ENCODE peak calls at places on chromosomes 13 and 19, in seven cellular contexts. O is WERI-Rb-1, P is lower lobe of right lung, U is endodermal cell, L is body of pancreas, D is neural progenitor cell, S is A549. G is an unnamed sample.

GRCh38 chr13:93249259-93249917 is 22.8 kb downstream of the GPC6 start:
- DNase-seq in O (no peak), P (no peak), U (no peak), L (no peak), D (no peak), S (no peak), G (no peak)

GRCh38 chr13:82480415-82480814 is 1401.9 kb downstream of the SLITRK1 start:
- DNase-seq in O (no peak), P (no peak), U (no peak), L (no peak), D (peak), S (no peak), G (no peak)

GRCh38 chr19:38209671-38210457 is 14.2 kb downstream of the DPF1 start:
- DNase-seq in O (peak), P (peak), U (peak), L (no peak), D (peak), S (no peak), G (peak)

GRCh38 chr19:18967358-18968146 is 26.5 kb upstream of the HOMER3 start:
- DNase-seq in O (no peak), P (peak), U (no peak), L (no peak), D (no peak), S (no peak), G (peak)

GRCh38 chr13:53200498-53201453 is 172.2 kb downstream of the OLFM4 start:
- DNase-seq in O (no peak), P (peak), U (peak), L (peak), D (peak), S (no peak), G (no peak)

GRCh38 chr19:38917921-38918491 is 6.0 kb upstream of the CCER2 start:
- DNase-seq in O (peak), P (peak), U (no peak), L (no peak), D (peak), S (peak), G (no peak)

GRCh38 chr19:38852231-38853044 is 2.7 kb upstream of the HNRNPL start:
- DNase-seq in O (peak), P (peak), U (peak), L (peak), D (peak), S (peak), G (peak)

GRCh38 chr13:86562876-86563275 is 763.7 kb upstream of the SLITRK6 start:
- DNase-seq in O (no peak), P (no peak), U (no peak), L (no peak), D (no peak), S (no peak), G (no peak)

GRCh38 chr13:109874921-109875454 is 88.6 kb upstream of the IRS2 start:
- DNase-seq in O (no peak), P (no peak), U (no peak), L (no peak), D (no peak), S (no peak), G (no peak)

GRCh38 chr19:44643605-44644390 is at the start of gene PVR:
- DNase-seq in O (peak), P (peak), U (peak), L (peak), D (peak), S (peak), G (peak)

GRCh38 chr13:113417008-113417735 is 36.1 kb downstream of the ADPRHL1 start:
- DNase-seq in O (peak), P (no peak), U (no peak), L (no peak), D (peak), S (no peak), G (no peak)

GRCh38 chr19:48608798-48609263 is 2.3 kb downstream of the SPACA4 start:
- DNase-seq in O (peak), P (no peak), U (peak), L (no peak), D (peak), S (peak), G (no peak)

GRCh38 chr13:31965361-31966066 is 66.1 kb upstream of the FRY start:
- DNase-seq in O (no peak), P (no peak), U (no peak), L (no peak), D (no peak), S (no peak), G (no peak)

GRCh38 chr19:58554494-58555368 is at the start of gene CHMP2A:
- DNase-seq in O (peak), P (peak), U (peak), L (peak), D (peak), S (peak), G (peak)

GRCh38 chr13:51291341-51291740 is 48.1 kb upstream of the SERPINE3 start:
- DNase-seq in O (no peak), P (no peak), U (peak), L (no peak), D (no peak), S (no peak), G (no peak)

GRCh38 chr19:58558623-58559274 is 338 bp upstream of the UBE2M start:
- DNase-seq in O (peak), P (peak), U (peak), L (peak), D (peak), S (peak), G (peak)

GRCh38 chr13:110480161-110480560 is 81.4 kb downstream of the RAB20 start:
- DNase-seq in O (no peak), P (no peak), U (no peak), L (no peak), D (no peak), S (no peak), G (no peak)

GRCh38 chr19:48630289-48631036 is 6.7 kb downstream of the DBP start:
- DNase-seq in O (no peak), P (peak), U (peak), L (no peak), D (peak), S (no peak), G (no peak)

GRCh38 chr19:21023901-21024300 is 3.4 kb downstream of the ZNF430 start:
- DNase-seq in O (no peak), P (no peak), U (no peak), L (no peak), D (no peak), S (no peak), G (no peak)

GRCh38 chr19:51514866-51515481 is 13.4 kb upstream of the SIGLEC12 start:
- DNase-seq in O (no peak), P (no peak), U (no peak), L (no peak), D (peak), S (peak), G (no peak)

GRCh38 chr13:45393941-45394570 is 24.1 kb downstream of the SLC25A30 start:
- DNase-seq in O (peak), P (no peak), U (peak), L (peak), D (peak), S (peak), G (no peak)

GRCh38 chr19:19445911-19446361 is 40.5 kb downstream of the GATAD2A start:
- DNase-seq in O (no peak), P (no peak), U (no peak), L (no peak), D (no peak), S (no peak), G (no peak)

GRCh38 chr13:46543307-46543706 is 9.7 kb upstream of the LRCH1 start:
- DNase-seq in O (peak), P (no peak), U (no peak), L (no peak), D (no peak), S (no peak), G (no peak)

GRCh38 chr13:41284512-41285288 is 21.3 kb upstream of the MTRF1 start:
- DNase-seq in O (no peak), P (no peak), U (no peak), L (no peak), D (no peak), S (peak), G (no peak)

GRCh38 chr19:52665529-52665928 is 27.4 kb upstream of the ZNF83 start:
- DNase-seq in O (no peak), P (no peak), U (no peak), L (no peak), D (no peak), S (no peak), G (no peak)

DNA sequence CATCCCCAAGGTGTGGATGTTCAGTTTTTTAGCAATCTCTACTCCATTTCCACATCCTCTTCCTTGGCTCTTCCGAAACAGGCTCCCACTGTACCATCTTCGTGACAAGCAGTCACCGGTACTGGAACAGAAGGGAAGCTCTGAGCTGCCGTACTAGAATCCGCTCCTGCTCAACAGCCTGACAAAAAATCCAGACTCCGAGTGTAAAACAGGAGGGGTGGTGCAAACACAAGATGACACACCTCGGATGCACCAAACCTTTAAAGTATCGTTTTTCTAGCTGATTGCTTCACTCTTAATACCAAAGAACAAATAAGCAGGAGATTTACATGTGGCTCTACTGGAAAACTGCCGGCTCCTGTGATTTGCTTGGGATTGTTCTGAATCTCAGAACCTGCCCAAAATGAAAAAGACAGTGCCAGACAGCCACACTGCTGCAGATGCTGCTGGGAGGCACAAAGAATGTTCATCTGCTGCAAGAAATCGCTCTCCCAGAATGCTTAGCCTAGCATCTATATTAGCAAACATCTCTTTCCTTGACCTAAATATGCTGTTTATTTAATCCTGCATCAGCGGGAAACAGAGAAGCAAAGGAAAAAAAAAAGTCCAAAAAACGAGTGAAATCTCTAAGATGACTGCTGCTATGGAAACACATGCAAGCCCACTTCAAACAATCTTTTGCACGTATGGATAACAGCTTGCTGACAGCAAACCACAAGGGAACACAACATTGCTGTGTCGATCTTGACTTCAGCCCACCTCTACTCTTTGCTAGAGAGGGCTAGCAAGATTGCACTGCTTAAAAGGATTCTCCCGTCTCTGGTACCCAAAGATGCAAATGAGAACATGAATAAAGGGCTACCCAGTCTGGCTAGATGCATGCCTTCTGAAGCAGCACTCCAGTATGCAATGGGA is 38.0 kb upstream of the DOCK9 start:
- DNase-seq in O (no peak), P (no peak), U (no peak), L (no peak), D (no peak), S (no peak), G (no peak)
- H3K4me3 ChIP-seq in O (no peak), P (no peak), U (no peak), L (no peak), D (no peak), S (no peak), G (no peak)

GRCh38 chr19:35511337-35511736 is 2.1 kb downstream of the DMKN start:
- DNase-seq in O (no peak), P (no peak), U (no peak), L (no peak), D (no peak), S (no peak), G (no peak)

GRCh38 chr19:35509018-35509652 is 4.3 kb downstream of the DMKN start:
- DNase-seq in O (peak), P (peak), U (peak), L (peak), D (peak), S (no peak), G (no peak)

GRCh38 chr19:35508129-35508528 is 5.3 kb downstream of the DMKN start:
- DNase-seq in O (no peak), P (no peak), U (no peak), L (no peak), D (no peak), S (no peak), G (no peak)

GRCh38 chr19:35510626-35510964 is 2.9 kb downstream of the DMKN start:
- DNase-seq in O (no peak), P (no peak), U (no peak), L (no peak), D (no peak), S (no peak), G (no peak)

DNA sequence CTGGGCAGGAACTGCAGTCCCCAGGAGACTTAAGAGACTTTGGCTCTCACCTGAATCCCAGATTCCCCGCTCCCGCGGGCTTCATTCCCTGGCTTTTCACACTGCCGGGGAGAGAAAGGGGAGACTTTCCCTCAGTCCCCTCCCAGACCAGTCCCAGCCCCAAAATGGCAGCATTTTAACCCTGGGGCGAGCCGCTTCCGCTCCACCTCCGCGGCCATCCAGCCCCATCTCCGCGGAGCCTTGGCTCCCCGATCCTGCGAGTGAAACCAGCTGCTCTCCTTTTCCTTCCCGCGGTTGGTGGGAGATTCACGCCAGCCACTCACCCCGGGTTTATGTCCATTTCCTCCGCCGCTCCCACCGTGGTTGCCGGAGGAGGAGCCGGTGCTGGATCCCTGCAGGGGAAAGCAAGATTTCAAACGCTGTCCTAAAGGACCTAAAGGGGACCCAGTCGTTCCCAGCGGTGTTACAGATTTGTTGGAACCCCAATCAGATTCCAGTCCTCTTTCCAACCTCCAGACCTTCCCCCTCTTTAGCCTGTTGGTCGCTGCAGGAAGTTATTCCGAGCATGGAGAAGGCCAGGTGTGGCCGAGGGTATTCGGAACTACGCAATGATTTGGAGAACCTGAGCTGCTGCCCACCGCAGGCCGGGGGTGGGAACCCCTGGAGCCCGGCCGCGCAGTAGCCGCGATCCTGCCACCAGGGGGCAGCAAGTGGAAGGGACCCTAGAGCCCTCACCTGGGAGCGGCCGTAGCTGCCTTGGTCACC is 3.4 kb downstream of the DMKN start:
- DNase-seq in O (peak), P (peak), U (peak), L (peak), D (peak), S (peak), G (no peak)
- H3K27ac ChIP-seq in O (peak), P (peak), U (peak), L (peak), D (peak), S (peak), G (peak)

GRCh38 chr13:21324793-21325192 is 134.3 kb downstream of the ZDHHC20 start:
- DNase-seq in O (no peak), P (no peak), U (no peak), L (no peak), D (no peak), S (no peak), G (no peak)
- H3K4me3 ChIP-seq in O (no peak), P (no peak), U (no peak), L (no peak), D (no peak), S (no peak), G (no peak)

GRCh38 chr19:6768236-6768785 is 1.1 kb upstream of the SH2D3A start:
- DNase-seq in O (no peak), P (no peak), U (no peak), L (no peak), D (no peak), S (no peak), G (no peak)

GRCh38 chr19:6766357-6767080 is 716 bp downstream of the SH2D3A start:
- DNase-seq in O (no peak), P (peak), U (peak), L (no peak), D (no peak), S (no peak), G (no peak)

GRCh38 chr19:6767357-6768235 is at the start of gene SH2D3A:
- DNase-seq in O (peak), P (peak), U (peak), L (peak), D (peak), S (peak), G (no peak)

GRCh38 chr19:6767081-6767356 is 216 bp downstream of the SH2D3A start:
- DNase-seq in O (no peak), P (no peak), U (no peak), L (no peak), D (peak), S (no peak), G (no peak)

GRCh38 chr19:6769006-6769637 is 1.9 kb upstream of the SH2D3A start:
- DNase-seq in O (no peak), P (no peak), U (peak), L (no peak), D (peak), S (no peak), G (no peak)
- H3K27ac ChIP-seq in O (no peak), P (no peak), U (no peak), L (no peak), D (no peak), S (no peak), G (no peak)

DNA sequence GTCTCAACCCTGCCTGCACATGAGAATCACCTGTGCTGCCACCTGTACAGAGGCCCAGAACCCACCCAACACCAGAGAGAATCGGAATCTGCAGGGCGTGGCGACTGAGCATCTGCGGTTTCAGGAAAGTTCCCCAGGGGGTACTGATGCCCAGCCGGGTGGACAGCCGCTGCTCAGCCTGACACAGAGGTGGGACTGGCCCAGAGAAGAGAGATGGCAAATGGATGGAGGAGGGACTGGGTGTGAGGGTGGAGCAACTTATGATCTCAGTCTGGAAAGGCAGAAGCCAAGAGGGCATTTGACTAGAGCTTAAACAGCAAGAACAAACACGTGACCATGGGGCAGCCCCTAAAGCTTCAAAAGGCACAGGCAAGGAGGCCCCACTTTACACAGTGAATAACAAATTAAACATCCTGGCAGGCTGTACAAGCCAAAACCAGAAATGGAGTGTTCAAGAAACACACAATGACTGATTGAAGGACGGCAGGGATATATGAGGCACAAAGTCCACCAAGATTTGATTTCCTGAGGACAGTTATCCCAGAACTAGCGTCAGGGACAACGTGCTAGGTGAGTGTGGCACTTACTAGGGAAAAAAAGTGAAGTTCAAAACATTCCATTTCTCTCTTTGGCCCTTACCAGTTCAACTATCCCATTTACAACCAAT is 3.1 kb downstream of the RANBP3 start:
- DNase-seq in O (no peak), P (peak), U (no peak), L (no peak), D (no peak), S (no peak), G (no peak)
- H3K4me3 ChIP-seq in O (no peak), P (no peak), U (no peak), L (no peak), D (no peak), S (no peak), G (no peak)

GRCh38 chr13:77896536-77896935 is 22.1 kb downstream of the EDNRB start:
- DNase-seq in O (no peak), P (no peak), U (no peak), L (no peak), D (no peak), S (no peak), G (no peak)
- H3K27ac ChIP-seq in O (no peak), P (peak), U (no peak), L (no peak), D (no peak), S (no peak), G (peak)

GRCh38 chr19:43300876-43301765 is 31.8 kb upstream of the PSG9 start:
- DNase-seq in O (no peak), P (no peak), U (no peak), L (no peak), D (no peak), S (no peak), G (no peak)

GRCh38 chr19:43308244-43308815 is 39.0 kb upstream of the PSG9 start:
- DNase-seq in O (no peak), P (no peak), U (no peak), L (no peak), D (no peak), S (no peak), G (no peak)

GRCh38 chr19:43306097-43306496 is 36.8 kb upstream of the PSG9 start:
- DNase-seq in O (no peak), P (no peak), U (no peak), L (no peak), D (no peak), S (no peak), G (no peak)

GRCh38 chr19:43310221-43310620 is 40.9 kb upstream of the PSG9 start:
- DNase-seq in O (no peak), P (no peak), U (no peak), L (no peak), D (no peak), S (no peak), G (no peak)

DNA sequence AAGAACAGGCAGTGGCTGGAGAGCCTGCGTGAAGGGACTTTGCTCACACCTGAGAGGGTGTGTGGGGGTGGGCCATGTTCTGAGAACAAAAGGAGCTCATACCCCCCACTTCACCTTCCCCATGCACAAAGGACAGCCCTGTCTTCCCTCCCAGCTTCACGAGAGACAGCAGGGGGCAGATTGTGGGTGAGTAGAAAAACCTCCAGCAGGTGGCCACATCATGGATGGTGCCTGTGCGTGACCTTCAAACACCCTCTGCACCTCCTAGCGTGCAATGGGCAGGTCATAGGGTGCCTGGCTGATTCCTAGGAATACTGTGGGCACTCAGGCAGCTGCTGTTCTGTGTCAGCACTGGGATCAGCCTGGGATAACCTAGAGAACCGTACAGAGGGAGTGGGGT is 36.3 kb upstream of the PSG9 start:
- DNase-seq in O (peak), P (no peak), U (no peak), L (no peak), D (no peak), S (no peak), G (no peak)
- H3K4me3 ChIP-seq in O (no peak), P (no peak), U (no peak), L (no peak), D (no peak), S (no peak), G (no peak)